ENCODE peak calls at places on chromosome 20, in five cellular contexts. J is fibroblast of pulmonary artery, H is MM.1S, L is left lung, B is cardiac fibroblast. O is an unnamed sample.

GRCh38 chr20:34083137-34083536 is 28.9 kb downstream of the EIF2S2 start:
- DNase-seq in H (no peak), J (peak), L (peak), B (peak), O (no peak)

GRCh38 chr20:33477386-33478234 is 12.3 kb upstream of the CBFA2T2 start:
- DNase-seq in L (no peak), B (no peak), H (no peak), J (no peak), O (no peak)

GRCh38 chr20:22394583-22394982 is 189.8 kb downstream of the FOXA2 start:
- DNase-seq in J (no peak), L (no peak), B (no peak), H (no peak), O (no peak)

GRCh38 chr20:45822863-45823262 is 4.2 kb downstream of the TNNC2 start:
- DNase-seq in L (no peak), B (peak), J (peak), H (no peak), O (no peak)

GRCh38 chr20:22929661-22930060 is 105.5 kb upstream of the SSTR4 start:
- DNase-seq in J (no peak), H (no peak), L (no peak), B (no peak), O (no peak)

GRCh38 chr20:1942486-1943266 is 47.5 kb downstream of the SIRPA start:
- DNase-seq in B (no peak), L (no peak), H (no peak), J (no peak), O (no peak)

GRCh38 chr20:44098657-44099056 is 88.3 kb downstream of the JPH2 start:
- DNase-seq in H (no peak), J (no peak), L (no peak), B (no peak), O (no peak)

GRCh38 chr20:35757098-35757705 is 14.6 kb upstream of the PHF20 start:
- DNase-seq in L (no peak), J (no peak), B (no peak), H (no peak), O (no peak)

GRCh38 chr20:46010491-46011405 is 2.0 kb downstream of the MMP9 start:
- DNase-seq in L (no peak), H (no peak), J (no peak), B (no peak), O (no peak)

GRCh38 chr20:49951160-49951559 is 15.0 kb downstream of the RNF114 start:
- DNase-seq in H (no peak), J (peak), B (peak), L (no peak), O (no peak)

GRCh38 chr20:17993546-17993945 is 24.7 kb downstream of the MGME1 start:
- DNase-seq in B (no peak), H (no peak), L (no peak), J (no peak), O (no peak)

DNA sequence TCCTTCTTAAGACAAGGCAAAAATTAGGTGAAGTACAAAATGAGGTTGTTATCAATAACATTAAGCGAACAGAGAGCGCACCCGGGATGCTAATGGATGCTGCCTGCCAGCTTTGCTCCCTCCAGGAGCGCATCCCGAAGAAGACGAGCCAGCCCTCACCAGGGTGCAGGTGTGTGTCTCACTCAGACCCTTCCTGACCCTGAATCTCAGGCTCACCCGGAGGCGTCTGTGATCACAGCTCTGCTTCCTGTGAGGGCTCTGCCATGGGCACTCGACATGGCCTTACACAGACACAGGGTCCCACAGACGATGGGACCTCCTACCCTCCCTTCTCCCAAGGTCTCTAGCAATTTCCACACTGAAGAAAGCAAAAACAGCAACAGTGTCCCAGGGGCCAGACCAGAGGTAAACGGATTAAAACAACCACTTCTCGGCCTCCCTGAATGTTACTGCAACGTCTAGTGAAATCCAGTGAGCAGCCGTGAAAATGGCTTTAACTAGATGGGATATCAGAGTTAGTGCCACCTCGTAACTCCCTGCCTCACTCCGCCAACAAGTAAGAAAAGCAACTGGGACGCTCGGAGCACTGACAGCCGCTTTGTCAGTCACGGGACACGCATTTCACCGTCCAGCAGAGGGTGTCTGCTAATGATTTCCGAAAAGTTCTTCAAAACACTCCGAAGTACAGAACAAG is 11.7 kb downstream of the ZBTB46 start:
- DNase-seq in H (peak), L (no peak), B (peak), J (no peak), O (no peak)
- TF ChIP-seq CTCF in H (peak), L (no peak), B (peak), J (peak), O (no peak)

DNA sequence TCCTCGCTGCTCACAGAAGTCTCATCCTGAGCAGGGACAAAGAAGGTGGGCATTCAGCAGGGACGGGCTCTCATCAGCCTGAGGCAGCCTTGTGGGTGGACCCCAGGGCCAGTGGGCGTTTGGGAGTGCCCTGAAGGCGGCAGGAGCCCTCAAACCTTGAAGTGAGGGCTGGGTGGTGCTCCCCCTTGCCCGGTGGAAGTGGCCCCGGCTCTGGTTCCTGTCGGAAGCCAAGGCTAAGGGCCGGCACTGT is 110.5 kb downstream of the NOL4L start:
- DNase-seq in H (no peak), J (no peak), B (no peak), L (no peak), O (no peak)
- H3K4me3 ChIP-seq in H (no peak), J (peak), B (peak), L (peak), O (no peak)

DNA sequence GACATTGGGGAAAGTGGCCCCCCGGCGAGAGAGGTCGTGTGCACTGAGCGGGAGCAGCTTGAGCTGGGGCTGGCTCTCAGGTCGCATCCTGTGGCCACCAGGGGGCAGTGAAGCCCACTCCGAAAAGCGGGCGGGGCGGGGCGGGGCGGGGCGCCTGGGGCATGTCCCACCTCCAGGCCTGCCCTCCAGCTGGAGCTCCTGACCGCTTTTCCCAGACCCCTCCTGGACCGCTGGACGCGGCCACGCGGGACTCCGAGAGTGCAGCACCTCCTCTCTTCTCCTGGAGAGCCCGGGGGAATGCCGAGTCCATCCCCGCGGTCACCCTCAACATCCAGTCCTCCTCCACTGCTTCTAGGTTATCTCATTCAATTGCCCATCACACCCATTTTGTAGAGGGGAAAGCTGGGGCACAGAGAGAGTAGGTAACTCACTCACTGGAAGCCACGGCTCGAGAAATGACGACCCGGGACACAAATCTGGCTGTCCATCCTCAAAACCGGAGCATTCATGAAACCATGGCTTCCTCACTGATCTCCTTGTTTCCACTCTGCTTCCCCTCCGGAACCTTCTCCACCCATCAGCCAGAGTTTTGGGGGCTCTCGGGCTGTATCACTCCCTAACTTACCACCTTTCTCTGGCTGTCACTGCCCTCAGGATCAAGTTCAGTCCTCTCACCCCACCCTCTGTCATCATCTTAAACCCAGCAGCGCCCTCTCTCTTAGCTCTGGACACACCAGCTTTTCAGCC is 24.1 kb downstream of the COX4I2 start:
- DNase-seq in B (peak), J (peak), H (peak), L (peak), O (peak)
- TF ChIP-seq CTCF in B (peak), J (peak), H (peak), L (peak), O (peak)

GRCh38 chr20:38435555-38435939 is 419 bp upstream of the SNHG17 start:
- DNase-seq in H (no peak), J (peak), B (peak), L (no peak), O (no peak)

GRCh38 chr20:38434310-38434741 is 802 bp downstream of the SNHG17 start:
- DNase-seq in L (peak), H (peak), B (peak), J (peak), O (peak)

GRCh38 chr20:38434770-38435554 is at the start of gene SNHG17:
- DNase-seq in L (peak), J (peak), H (peak), B (peak), O (peak)

GRCh38 chr20:38432292-38432691 is 2.8 kb downstream of the SNHG17 start:
- DNase-seq in B (no peak), J (no peak), H (no peak), L (no peak), O (no peak)

GRCh38 chr20:38433304-38433972 is 1.7 kb downstream of the SNHG17 start:
- DNase-seq in B (no peak), L (no peak), J (no peak), H (no peak), O (no peak)
- H3K4me3 ChIP-seq in B (peak), L (peak), J (peak), H (peak), O (peak)

O was measured in GM12865.